ENCODE peak calls at places on chromosome 5, in five cellular contexts. K is GM13976, Y is H9, P is RWPE1, O is Peyer's patch. L is an unnamed sample.

GRCh38 chr5:74580729-74581110 is 59.8 kb downstream of the ENC1 start:
- DNase-seq in K (no peak), O (no peak), Y (no peak), P (no peak), L (no peak)

GRCh38 chr5:56631719-56632118 is 183.6 kb upstream of the MAP3K1 start:
- DNase-seq in Y (no peak), O (no peak), P (no peak), K (no peak), L (no peak)

GRCh38 chr5:135481908-135482307 is 29.8 kb upstream of the TIFAB start:
- DNase-seq in O (no peak), K (no peak), P (no peak), Y (no peak), L (no peak)

GRCh38 chr5:12636209-12636608 is 732.0 kb upstream of the CTNND2 start:
- DNase-seq in O (no peak), P (no peak), Y (no peak), K (no peak), L (no peak)

GRCh38 chr5:142881076-142881466 is 110.9 kb downstream of the ARHGAP26 start:
- DNase-seq in O (no peak), P (no peak), K (peak; percentile 30), Y (peak; percentile 53), L (no peak)

GRCh38 chr5:156615901-156616300 is 234.2 kb upstream of the PPP1R2B start:
- DNase-seq in K (no peak), O (no peak), P (no peak), Y (no peak), L (no peak)

GRCh38 chr5:61466017-61466416 is 134.0 kb downstream of the ZSWIM6 start:
- DNase-seq in K (no peak), P (no peak), Y (no peak), O (no peak), L (no peak)

GRCh38 chr5:179126506-179126991 is 66.4 kb downstream of the ZNF354C start:
- DNase-seq in P (no peak), O (peak; percentile 23), Y (peak; percentile 15), K (no peak), L (peak; percentile 23)

GRCh38 chr5:180901204-180902009 is 2.4 kb downstream of the BTNL8 start:
- DNase-seq in Y (no peak), O (no peak), K (no peak), P (no peak), L (no peak)

GRCh38 chr5:56941981-56942380 is 9.9 kb downstream of the MIER3 start:
- DNase-seq in O (no peak), Y (no peak), K (no peak), P (no peak), L (no peak)

GRCh38 chr5:91132552-91132951 is 250.6 kb downstream of the ARRDC3 start:
- DNase-seq in K (no peak), P (no peak), Y (no peak), O (no peak), L (no peak)

GRCh38 chr5:35205186-35205585 is 25.1 kb downstream of the PRLR start:
- DNase-seq in K (no peak), Y (no peak), O (no peak), P (no peak), L (no peak)

GRCh38 chr5:106121972-106122605 is 1548.6 kb downstream of the EFNA5 start:
- DNase-seq in Y (peak; percentile 71), K (peak; percentile 39), O (no peak), P (peak; percentile 68), L (no peak)

DNA sequence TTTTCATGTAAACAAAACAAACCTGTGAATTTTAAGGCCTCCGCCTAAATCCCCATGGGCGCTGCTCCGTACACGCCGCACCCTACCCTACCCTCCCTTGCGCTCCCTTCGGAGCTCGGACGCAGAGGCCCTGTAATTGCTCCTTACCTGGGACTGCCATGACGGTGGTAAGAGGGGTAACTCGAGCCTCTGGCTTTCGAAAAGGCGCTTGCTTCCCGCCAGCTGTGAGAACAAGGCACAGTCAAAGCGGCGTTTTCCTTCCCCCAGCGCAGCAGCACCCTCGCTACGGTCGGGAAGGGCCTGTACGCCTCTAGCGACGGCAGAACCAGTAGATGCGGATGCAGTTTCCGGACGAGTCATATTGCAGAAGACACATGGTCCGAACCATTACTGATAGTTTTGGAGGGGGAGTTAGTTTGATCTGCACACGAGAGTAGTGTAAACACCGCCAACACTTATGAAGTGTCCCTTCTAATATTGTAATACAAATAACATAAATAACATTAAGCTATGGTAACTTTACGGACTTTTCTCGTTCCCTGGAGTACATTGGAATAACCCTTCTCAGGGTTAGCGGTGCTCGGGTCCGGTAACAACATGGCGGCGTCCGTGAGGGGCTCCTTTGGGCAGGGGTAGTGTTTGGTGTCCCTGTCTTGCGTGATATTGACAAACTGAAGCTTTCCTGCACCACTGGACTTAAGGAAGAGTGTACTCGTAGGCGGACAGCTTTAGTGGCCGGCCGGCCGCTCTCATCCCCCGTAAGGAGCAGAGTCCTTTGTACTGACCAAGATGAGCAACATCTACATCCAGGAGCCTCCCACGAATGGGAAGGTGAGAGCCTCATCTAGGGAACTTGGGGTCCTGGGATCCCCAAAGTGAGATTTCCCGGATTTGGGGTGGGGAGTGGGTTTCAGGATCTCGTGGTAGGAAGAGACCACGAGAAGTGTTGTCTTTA is at the start of the genes CWC27 and SREK1IP1:
- DNase-seq in O (peak; percentile 90), Y (peak; percentile 86), K (peak; percentile 78), P (peak; percentile 85), L (peak; percentile 85)
- TF ChIP-seq CTCF in O (no peak), Y (peak; percentile 29), K (no peak), P (no peak), L (no peak)

DNA sequence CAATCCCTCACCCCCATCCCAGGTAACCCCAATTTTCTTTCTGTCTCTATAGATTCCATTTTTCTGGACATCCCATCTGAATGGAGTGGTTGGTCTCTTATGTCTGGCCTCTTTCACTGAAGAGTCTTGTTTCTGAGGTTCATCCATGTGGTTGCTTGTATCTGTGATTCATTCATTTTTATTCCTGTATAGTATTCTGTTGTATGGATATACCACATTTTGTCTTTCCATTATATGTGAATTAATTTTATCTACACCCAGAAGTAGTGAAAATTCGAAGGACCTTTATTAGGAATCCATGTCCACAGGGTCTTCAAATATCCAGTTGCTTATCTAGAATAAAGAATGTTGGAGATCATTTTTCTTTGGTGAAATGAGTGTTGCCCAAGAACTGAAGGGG is 207.6 kb upstream of the MSX2 start:
- DNase-seq in Y (no peak), K (no peak), O (no peak), P (no peak), L (no peak)
- TF ChIP-seq CTCF in Y (no peak), K (no peak), O (no peak), P (no peak), L (no peak)

GRCh38 chr5:65068410-65068809 is 299.7 kb downstream of the CWC27 start:
- DNase-seq in K (no peak), Y (no peak), O (no peak), P (no peak), L (no peak)
- TF ChIP-seq CTCF in K (no peak), Y (no peak), O (no peak), P (no peak), L (no peak)

GRCh38 chr5:168041583-168041982 is 249.9 kb upstream of the WWC1 start:
- DNase-seq in Y (no peak), P (no peak), O (no peak), K (no peak), L (no peak)
- TF ChIP-seq CTCF in Y (no peak), P (no peak), O (no peak), K (no peak), L (no peak)

GRCh38 chr5:140345919-140346347 is 470 bp downstream of the HBEGF start:
- DNase-seq in O (peak; percentile 67), K (peak; percentile 56), Y (peak; percentile 76), P (peak; percentile 62), L (peak; percentile 71)
- TF ChIP-seq CTCF in O (no peak), K (no peak), Y (peak; percentile 41), P (peak; percentile 40), L (peak; percentile 41)